ENCODE peak calls at places on chromosome 3, in seven cellular contexts. One of them, this sample, is unnamed. For H3K36me3, the result is how much of the 10 kb centered on the place peaks cover.

GRCh38 chr3:138593488-138594149 is 441 bp downstream of the CEP70 start:
- DNase-seq in IMR-90: peak
- DNase-seq in hepatocyte: no peak
- DNase-seq in sigmoid colon: no peak
- DNase-seq in PC-9: peak
- DNase-seq in kidney: no peak
- DNase-seq in left lung: no peak
- DNase-seq in this sample: no peak

GRCh38 chr3:114221165-114221880 is 16.1 kb downstream of the ZNF80 start:
- DNase-seq in IMR-90: no peak
- DNase-seq in hepatocyte: no peak
- DNase-seq in sigmoid colon: no peak
- DNase-seq in PC-9: no peak
- DNase-seq in kidney: no peak
- DNase-seq in left lung: no peak
- DNase-seq in this sample: no peak

GRCh38 chr3:172856766-172857742 is 106.5 kb downstream of the ECT2 start:
- DNase-seq in IMR-90: no peak
- DNase-seq in hepatocyte: peak
- DNase-seq in sigmoid colon: no peak
- DNase-seq in PC-9: no peak
- DNase-seq in kidney: peak
- DNase-seq in left lung: peak
- DNase-seq in this sample: no peak

GRCh38 chr3:127730171-127730570 is 57.4 kb downstream of the ABTB1 start:
- DNase-seq in IMR-90: no peak
- DNase-seq in hepatocyte: no peak
- DNase-seq in sigmoid colon: no peak
- DNase-seq in PC-9: no peak
- DNase-seq in kidney: no peak
- DNase-seq in left lung: no peak
- DNase-seq in this sample: no peak

GRCh38 chr3:171497546-171497945 is 37.3 kb upstream of the TNIK start:
- DNase-seq in IMR-90: no peak
- DNase-seq in hepatocyte: no peak
- DNase-seq in sigmoid colon: no peak
- DNase-seq in PC-9: no peak
- DNase-seq in kidney: no peak
- DNase-seq in left lung: no peak
- DNase-seq in this sample: no peak

GRCh38 chr3:157329541-157329940 is 107.1 kb upstream of the PTX3 start:
- DNase-seq in IMR-90: no peak
- DNase-seq in hepatocyte: no peak
- DNase-seq in sigmoid colon: no peak
- DNase-seq in PC-9: no peak
- DNase-seq in kidney: no peak
- DNase-seq in left lung: no peak
- DNase-seq in this sample: no peak

GRCh38 chr3:186425788-186426730 is 64.0 kb upstream of the DGKG start:
- DNase-seq in IMR-90: peak
- DNase-seq in hepatocyte: peak
- DNase-seq in sigmoid colon: no peak
- DNase-seq in PC-9: peak
- DNase-seq in kidney: no peak
- DNase-seq in left lung: no peak
- DNase-seq in this sample: no peak

GRCh38 chr3:100737334-100737733 is 28.0 kb downstream of the TFG start:
- DNase-seq in IMR-90: peak
- DNase-seq in hepatocyte: peak
- DNase-seq in sigmoid colon: no peak
- DNase-seq in PC-9: no peak
- DNase-seq in kidney: no peak
- DNase-seq in left lung: no peak
- DNase-seq in this sample: no peak

GRCh38 chr3:13136426-13136825 is 63.2 kb upstream of the IQSEC1 start:
- DNase-seq in IMR-90: no peak
- DNase-seq in hepatocyte: no peak
- DNase-seq in sigmoid colon: no peak
- DNase-seq in PC-9: no peak
- DNase-seq in kidney: no peak
- DNase-seq in left lung: peak
- DNase-seq in this sample: no peak

GRCh38 chr3:46665763-46666470 is 27.6 kb downstream of the ALS2CL start:
- DNase-seq in IMR-90: no peak
- DNase-seq in hepatocyte: no peak
- DNase-seq in sigmoid colon: peak
- DNase-seq in PC-9: no peak
- DNase-seq in kidney: peak
- DNase-seq in left lung: no peak
- DNase-seq in this sample: peak

GRCh38 chr3:111913163-111913763 is 54.2 kb downstream of the PHLDB2 start:
- DNase-seq in IMR-90: no peak
- DNase-seq in hepatocyte: no peak
- DNase-seq in sigmoid colon: no peak
- DNase-seq in PC-9: no peak
- DNase-seq in kidney: no peak
- DNase-seq in left lung: no peak
- DNase-seq in this sample: no peak

GRCh38 chr3:50630916-50631315 is 14.0 kb downstream of the MAPKAPK3 start:
- DNase-seq in IMR-90: no peak
- DNase-seq in hepatocyte: no peak
- DNase-seq in sigmoid colon: no peak
- DNase-seq in PC-9: no peak
- DNase-seq in kidney: no peak
- DNase-seq in left lung: no peak
- DNase-seq in this sample: no peak

GRCh38 chr3:65532749-65533148 is 506.0 kb downstream of the MAGI1 start:
- DNase-seq in IMR-90: no peak
- DNase-seq in hepatocyte: no peak
- DNase-seq in sigmoid colon: no peak
- DNase-seq in PC-9: no peak
- DNase-seq in kidney: no peak
- DNase-seq in left lung: no peak
- DNase-seq in this sample: no peak

GRCh38 chr3:101195951-101196713 is 124.2 kb downstream of the IMPG2 start:
- DNase-seq in IMR-90: peak
- DNase-seq in hepatocyte: peak
- DNase-seq in sigmoid colon: no peak
- DNase-seq in PC-9: peak
- DNase-seq in kidney: no peak
- DNase-seq in left lung: no peak
- DNase-seq in this sample: no peak

GRCh38 chr3:72490688-72491430 is 357.4 kb downstream of the SHQ1 start:
- DNase-seq in IMR-90: no peak
- DNase-seq in hepatocyte: no peak
- DNase-seq in sigmoid colon: no peak
- DNase-seq in PC-9: no peak
- DNase-seq in kidney: no peak
- DNase-seq in left lung: no peak
- DNase-seq in this sample: no peak

GRCh38 chr3:188975612-188976314 is 196.0 kb upstream of the TPRG1 start:
- DNase-seq in IMR-90: peak
- DNase-seq in hepatocyte: peak
- DNase-seq in sigmoid colon: no peak
- DNase-seq in PC-9: no peak
- DNase-seq in kidney: no peak
- DNase-seq in left lung: no peak
- DNase-seq in this sample: no peak

GRCh38 chr3:182435860-182436259 is 357.4 kb upstream of the ATP11B start:
- DNase-seq in IMR-90: no peak
- DNase-seq in hepatocyte: no peak
- DNase-seq in sigmoid colon: no peak
- DNase-seq in PC-9: peak
- DNase-seq in kidney: no peak
- DNase-seq in left lung: no peak
- DNase-seq in this sample: no peak

GRCh38 chr3:33467786-33468185 is 27.6 kb upstream of the UBP1 start:
- DNase-seq in IMR-90: peak
- DNase-seq in hepatocyte: no peak
- DNase-seq in sigmoid colon: no peak
- DNase-seq in PC-9: no peak
- DNase-seq in kidney: no peak
- DNase-seq in left lung: no peak
- DNase-seq in this sample: no peak

GRCh38 chr3:132292062-132292461 is 25.1 kb upstream of the ACP3 start:
- DNase-seq in IMR-90: no peak
- DNase-seq in hepatocyte: no peak
- DNase-seq in sigmoid colon: no peak
- DNase-seq in PC-9: no peak
- DNase-seq in kidney: no peak
- DNase-seq in left lung: no peak
- DNase-seq in this sample: no peak

GRCh38 chr3:52854013-52854412 is 19.2 kb upstream of the MUSTN1 start:
- DNase-seq in IMR-90: no peak
- DNase-seq in hepatocyte: no peak
- DNase-seq in sigmoid colon: no peak
- DNase-seq in PC-9: no peak
- DNase-seq in kidney: no peak
- DNase-seq in left lung: no peak
- DNase-seq in this sample: no peak

GRCh38 chr3:194619741-194620140 is 13.5 kb downstream of the TMEM44 start:
- DNase-seq in IMR-90: no peak
- DNase-seq in hepatocyte: no peak
- DNase-seq in sigmoid colon: no peak
- DNase-seq in PC-9: no peak
- DNase-seq in kidney: peak
- DNase-seq in left lung: peak
- DNase-seq in this sample: no peak
- TF ChIP-seq CTCF in IMR-90: no peak
- TF ChIP-seq CTCF in hepatocyte: no peak
- TF ChIP-seq CTCF in sigmoid colon: no peak
- TF ChIP-seq CTCF in PC-9: no peak
- TF ChIP-seq CTCF in kidney: no peak
- TF ChIP-seq CTCF in left lung: no peak
- TF ChIP-seq CTCF in this sample: no peak

DNA sequence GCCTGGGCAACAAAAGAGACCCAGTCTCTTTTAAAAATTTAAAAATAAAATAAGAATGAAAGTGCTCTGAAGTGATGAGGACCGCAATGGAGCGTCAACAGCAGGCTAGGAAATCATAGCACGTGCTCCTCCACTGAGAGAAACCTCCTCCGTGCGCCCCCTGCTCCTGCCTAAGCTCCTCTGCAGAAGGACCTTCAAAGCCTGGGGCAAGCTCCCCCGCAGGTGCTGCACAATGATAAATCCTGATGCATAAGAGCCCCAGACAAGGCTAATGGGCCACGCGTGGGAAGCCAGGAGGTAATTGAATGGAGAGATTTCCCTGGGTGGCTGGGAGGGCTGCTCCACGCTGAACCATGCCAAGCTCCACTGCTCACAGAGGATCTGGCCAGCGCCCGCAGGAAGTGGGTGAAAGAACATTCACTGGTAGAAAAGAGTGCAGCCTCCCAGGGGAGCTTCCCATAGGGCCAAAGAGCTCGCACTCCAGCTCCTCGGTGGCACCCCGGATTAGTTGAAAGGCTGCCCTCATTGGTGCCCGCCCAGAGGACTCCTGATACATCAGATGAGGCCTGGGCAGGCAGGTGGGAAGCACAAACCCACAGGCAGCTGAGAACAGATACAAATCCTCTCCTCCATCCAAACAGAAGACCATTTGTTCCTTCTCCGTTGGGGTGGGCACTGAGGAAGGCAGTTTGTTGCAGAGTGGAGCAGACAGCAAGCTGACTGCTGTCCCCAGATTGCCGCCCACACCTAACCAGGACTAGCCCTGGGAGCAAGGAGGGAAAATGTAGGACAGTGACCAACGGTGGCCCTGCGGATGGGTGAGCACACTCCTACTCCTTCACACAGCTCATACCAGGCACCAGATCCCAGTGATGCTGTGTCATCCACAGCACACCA is 52.5 kb downstream of the CPN2 start:
- DNase-seq in IMR-90: no peak
- DNase-seq in hepatocyte: no peak
- DNase-seq in sigmoid colon: peak
- DNase-seq in PC-9: no peak
- DNase-seq in kidney: no peak
- DNase-seq in left lung: no peak
- DNase-seq in this sample: peak
- H3K4me3 ChIP-seq in IMR-90: no peak
- H3K4me3 ChIP-seq in hepatocyte: no peak
- H3K4me3 ChIP-seq in sigmoid colon: no peak
- H3K4me3 ChIP-seq in PC-9: no peak
- H3K4me3 ChIP-seq in kidney: no peak
- H3K4me3 ChIP-seq in left lung: no peak
- H3K4me3 ChIP-seq in this sample: no peak

GRCh38 chr3:180804871-180805430 is 107.5 kb upstream of the FXR1 start:
- DNase-seq in IMR-90: peak
- DNase-seq in hepatocyte: peak
- DNase-seq in sigmoid colon: no peak
- DNase-seq in PC-9: no peak
- DNase-seq in kidney: no peak
- DNase-seq in left lung: no peak
- DNase-seq in this sample: no peak

GRCh38 chr3:180802837-180803236 is 109.6 kb upstream of the FXR1 start:
- DNase-seq in IMR-90: peak
- DNase-seq in hepatocyte: peak
- DNase-seq in sigmoid colon: no peak
- DNase-seq in PC-9: no peak
- DNase-seq in kidney: no peak
- DNase-seq in left lung: no peak
- DNase-seq in this sample: no peak
- H3K36me3 ChIP-seq in IMR-90: under half
- H3K36me3 ChIP-seq in hepatocyte: under half
- H3K36me3 ChIP-seq in sigmoid colon: under half
- H3K36me3 ChIP-seq in PC-9: under half
- H3K36me3 ChIP-seq in kidney: under half
- H3K36me3 ChIP-seq in left lung: under half
- H3K36me3 ChIP-seq in this sample: under half

DNA sequence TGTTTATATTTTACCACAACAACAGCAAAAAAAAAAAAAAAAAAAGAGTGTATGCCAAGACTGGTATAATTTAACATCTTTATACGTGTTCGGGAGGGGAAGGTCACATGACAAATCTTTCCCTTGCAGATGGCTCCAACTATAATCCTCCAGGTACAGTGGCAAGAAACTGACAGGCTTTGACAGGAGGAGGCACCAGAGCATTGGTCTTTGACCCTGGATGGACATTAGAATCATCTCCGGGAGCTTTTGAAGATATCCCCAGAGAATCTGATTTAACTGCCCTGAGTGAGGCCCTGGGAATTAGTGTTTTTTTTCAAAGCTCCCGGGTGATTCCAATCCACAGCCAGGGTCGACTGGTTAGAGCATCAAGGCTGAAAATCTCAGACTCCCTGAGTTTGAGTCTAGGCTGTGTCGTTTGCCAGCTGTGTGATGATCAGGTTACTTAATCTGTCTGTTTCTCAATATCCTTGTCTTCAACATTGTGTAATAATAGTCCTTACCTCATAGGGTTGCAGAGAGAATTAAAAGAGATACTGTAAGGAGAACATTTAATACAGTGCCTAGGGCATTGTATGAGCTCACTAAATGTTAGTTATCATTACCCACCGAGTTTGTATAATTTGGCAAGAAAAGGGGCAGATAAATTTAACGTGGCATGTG is 8.9 kb upstream of the SEMA5B start:
- DNase-seq in IMR-90: peak
- DNase-seq in hepatocyte: peak
- DNase-seq in sigmoid colon: no peak
- DNase-seq in PC-9: peak
- DNase-seq in kidney: no peak
- DNase-seq in left lung: no peak
- DNase-seq in this sample: no peak
- TF ChIP-seq CTCF in IMR-90: no peak
- TF ChIP-seq CTCF in hepatocyte: no peak
- TF ChIP-seq CTCF in sigmoid colon: no peak
- TF ChIP-seq CTCF in PC-9: no peak
- TF ChIP-seq CTCF in kidney: peak
- TF ChIP-seq CTCF in left lung: no peak
- TF ChIP-seq CTCF in this sample: no peak

This sample was measured in upper lobe of right lung.